ENCODE peak calls at places on chromosome X, in ten cellular contexts. J is stimulated activated naive B cell treated with anti-CD40 and anti-IgM and Interleukin-4, amounts not matched to agents 10 μg/mL and 1 μg/mL and 100 μg/mL, for 72 hours; M is tibial nerve; K is NCI-H82; X is NCI-H774; Y is cardiac muscle cell; R is A549; V is globus pallidus; H is NAMALWA; E is GM03348. A is an unnamed sample.

GRCh38 chrX:108070891-108071290 is 20.5 kb downstream of the PSMD10 start:
- DNase-seq in J (no peak), M (no peak), K (no peak), X (no peak), Y (no peak), R (peak; percentile 10), V (no peak), H (no peak), E (peak; percentile 1), A (no peak)

GRCh38 chrX:38220024-38220935 is at the start of gene SRPX:
- DNase-seq in J (peak; percentile 15), M (peak; percentile 20), K (peak; percentile 73), X (no peak), Y (peak; percentile 65), R (peak; percentile 52), V (no peak), H (peak; percentile 22), E (peak; percentile 64), A (no peak)

GRCh38 chrX:47612418-47612817 is 7.2 kb downstream of the SYN1 start:
- DNase-seq in J (no peak), M (no peak), K (no peak), X (no peak), Y (no peak), R (no peak), V (no peak), H (no peak), E (no peak), A (no peak)

GRCh38 chrX:43706786-43707185 is 50.7 kb downstream of the MAOA start:
- DNase-seq in J (no peak), M (no peak), K (no peak), X (no peak), Y (no peak), R (no peak), V (no peak), H (no peak), E (no peak), A (no peak)

GRCh38 chrX:115400960-115401359 is 111.4 kb downstream of the LUZP4 start:
- DNase-seq in J (no peak), M (no peak), K (no peak), X (no peak), Y (no peak), R (peak; percentile 5), V (peak; percentile 37), H (no peak), E (no peak), A (no peak)

GRCh38 chrX:123673813-123674212 is 59.0 kb downstream of the THOC2 start:
- DNase-seq in J (no peak), M (no peak), K (no peak), X (no peak), Y (no peak), R (no peak), V (no peak), H (no peak), E (no peak), A (no peak)

GRCh38 chrX:44082829-44083228 is 109.6 kb upstream of the NDP start:
- DNase-seq in J (no peak), M (no peak), K (no peak), X (no peak), Y (no peak), R (no peak), V (no peak), H (no peak), E (no peak), A (no peak)

GRCh38 chrX:23612846-23613245 is 54.4 kb upstream of the PRDX4 start:
- DNase-seq in J (no peak), M (no peak), K (no peak), X (no peak), Y (no peak), R (no peak), V (no peak), H (no peak), E (no peak), A (no peak)

GRCh38 chrX:17692709-17693346 is 44.5 kb upstream of the SCML1 start:
- DNase-seq in J (no peak), M (no peak), K (peak; percentile 93), X (no peak), Y (peak; percentile 45), R (no peak), V (no peak), H (no peak), E (no peak), A (no peak)

GRCh38 chrX:9205599-9206223 is 171.8 kb upstream of the FAM9B start:
- DNase-seq in J (no peak), M (no peak), K (no peak), X (no peak), Y (no peak), R (no peak), V (no peak), H (no peak), E (no peak), A (no peak)

GRCh38 chrX:39613997-39614679 is 483.6 kb downstream of the BCOR start:
- DNase-seq in J (peak; percentile 81), M (no peak), K (peak; percentile 31), X (no peak), Y (no peak), R (no peak), V (no peak), H (no peak), E (no peak), A (no peak)

GRCh38 chrX:123348468-123348867 is 164.4 kb downstream of the GRIA3 start:
- DNase-seq in J (no peak), M (no peak), K (no peak), X (no peak), Y (no peak), R (no peak), V (no peak), H (no peak), E (peak; percentile 24), A (no peak)

GRCh38 chrX:49878128-49878833 is 1.0 kb upstream of the USP27X start:
- DNase-seq in J (no peak), M (no peak), K (peak; percentile 16), X (no peak), Y (no peak), R (no peak), V (no peak), H (no peak), E (no peak), A (no peak)

GRCh38 chrX:9948406-9948805 is 18.8 kb upstream of the CLDN34 start:
- DNase-seq in J (no peak), M (no peak), K (no peak), X (no peak), Y (no peak), R (no peak), V (no peak), H (no peak), E (no peak), A (no peak)

GRCh38 chrX:81120936-81121351 is 80.8 kb downstream of the HMGN5 start:
- DNase-seq in J (peak; percentile 28), M (peak; percentile 19), K (peak; percentile 85), X (peak; percentile 24), Y (peak; percentile 66), R (peak; percentile 60), V (peak; percentile 67), H (peak; percentile 79), E (peak; percentile 36), A (peak; percentile 32)

GRCh38 chrX:19702856-19703255 is 184.5 kb downstream of the SH3KBP1 start:
- DNase-seq in J (no peak), M (no peak), K (no peak), X (no peak), Y (no peak), R (no peak), V (no peak), H (no peak), E (no peak), A (no peak)

GRCh38 chrX:12439396-12439795 is 301.1 kb downstream of the FRMPD4 start:
- DNase-seq in J (no peak), M (no peak), K (no peak), X (no peak), Y (no peak), R (no peak), V (no peak), H (no peak), E (no peak), A (no peak)

GRCh38 chrX:2176274-2176673 is 324.5 kb downstream of the DHRSX start:
- DNase-seq in J (no peak), M (no peak), K (no peak), X (no peak), Y (no peak), R (no peak), V (no peak), H (no peak), E (no peak), A (no peak)

GRCh38 chrX:130524476-130525194 is 122.8 kb downstream of the RBMX2 start:
- DNase-seq in J (no peak), M (no peak), K (no peak), X (no peak), Y (no peak), R (no peak), V (no peak), H (no peak), E (no peak), A (no peak)

GRCh38 chrX:7334253-7334935 is 186.4 kb upstream of the PUDP start:
- DNase-seq in J (no peak), M (no peak), K (no peak), X (no peak), Y (no peak), R (no peak), V (no peak), H (no peak), E (peak; percentile 23), A (no peak)

GRCh38 chrX:74421181-74422028 is at the start of gene SLC16A2:
- DNase-seq in J (no peak), M (peak; percentile 60), K (peak; percentile 94), X (no peak), Y (peak; percentile 67), R (peak; percentile 80), V (peak; percentile 85), H (no peak), E (peak; percentile 81), A (peak; percentile 52)

GRCh38 chrX:120213438-120214265 is 37.0 kb upstream of the ZBTB33 start:
- DNase-seq in J (peak; percentile 41), M (peak; percentile 65), K (peak; percentile 82), X (peak; percentile 56), Y (peak; percentile 69), R (peak; percentile 57), V (peak; percentile 46), H (peak; percentile 70), E (peak; percentile 70), A (no peak)

GRCh38 chrX:100812216-100813158 is 7.7 kb upstream of the CSTF2 start:
- DNase-seq in J (no peak), M (no peak), K (peak; percentile 0), X (no peak), Y (no peak), R (no peak), V (no peak), H (no peak), E (no peak), A (no peak)

GRCh38 chrX:20218809-20219505 is 47.8 kb downstream of the RPS6KA3 start:
- DNase-seq in J (no peak), M (peak; percentile 13), K (no peak), X (no peak), Y (no peak), R (peak; percentile 41), V (no peak), H (no peak), E (no peak), A (no peak)

GRCh38 chrX:2677764-2678163 is 13.3 kb upstream of the CD99 start:
- DNase-seq in J (no peak), M (peak; percentile 45), K (no peak), X (no peak), Y (no peak), R (peak; percentile 88), V (peak; percentile 74), H (no peak), E (peak; percentile 95), A (no peak)

GRCh38 chrX:53196678-53197077 is 28.3 kb downstream of the KDM5C start:
- DNase-seq in J (no peak), M (no peak), K (no peak), X (no peak), Y (no peak), R (no peak), V (no peak), H (no peak), E (no peak), A (no peak)

GRCh38 chrX:112851806-112852205 is 11.2 kb upstream of the AMOT start:
- DNase-seq in J (no peak), M (peak; percentile 8), K (no peak), X (no peak), Y (peak; percentile 8), R (no peak), V (no peak), H (no peak), E (peak; percentile 51), A (no peak)

GRCh38 chrX:118807151-118808017 is 16.2 kb upstream of the ZCCHC12 start:
- DNase-seq in J (peak; percentile 25), M (peak; percentile 16), K (peak; percentile 44), X (peak; percentile 38), Y (peak; percentile 52), R (peak; percentile 67), V (peak; percentile 50), H (peak; percentile 67), E (peak; percentile 47), A (no peak)